ENCODE peak calls at places on chromosome 22, in nine cellular contexts. F is hepatocyte, P is stomach, V is breast epithelium, E is gastrocnemius medialis, Q is kidney, N is tibial nerve, Y is PC-9, A is lower lobe of right lung. B is an unnamed sample.

GRCh38 chr22:48665286-48666010 is 1162.2 kb downstream of the BRD1 start:
- DNase-seq in F (no peak), P (no peak), V (no peak), E (no peak), Q (no peak), N (no peak), Y (no peak), A (no peak), B (no peak)

GRCh38 chr22:18044548-18045271 is 20.3 kb upstream of the MICAL3 start:
- DNase-seq in F (no peak), P (peak; percentile 62), V (no peak), E (peak; percentile 39), Q (peak; percentile 93), N (peak; percentile 47), Y (no peak), A (no peak), B (no peak)

GRCh38 chr22:45476814-45477213 is 25.9 kb upstream of the FBLN1 start:
- DNase-seq in F (no peak), P (no peak), V (no peak), E (no peak), Q (no peak), N (no peak), Y (no peak), A (no peak), B (no peak)

GRCh38 chr22:31269892-31270574 is 22.3 kb downstream of the PIK3IP1 start:
- DNase-seq in F (no peak), P (no peak), V (no peak), E (no peak), Q (no peak), N (no peak), Y (peak; percentile 63), A (no peak), B (no peak)

GRCh38 chr22:40592352-40593113 is 44.0 kb downstream of the MRTFA start:
- DNase-seq in F (no peak), P (no peak), V (no peak), E (no peak), Q (no peak), N (no peak), Y (no peak), A (no peak), B (no peak)

GRCh38 chr22:49619301-49619700 is 208.4 kb downstream of the BRD1 start:
- DNase-seq in F (no peak), P (no peak), V (no peak), E (no peak), Q (no peak), N (no peak), Y (no peak), A (peak; percentile 28), B (no peak)

GRCh38 chr22:41417622-41418390 is 28.8 kb downstream of the TOB2 start:
- DNase-seq in F (no peak), P (peak; percentile 99), V (peak; percentile 96), E (peak; percentile 99), Q (peak; percentile 97), N (peak; percentile 77), Y (no peak), A (peak; percentile 95), B (peak; percentile 27)

GRCh38 chr22:40748388-40748970 is 69.2 kb downstream of the MCHR1 start:
- DNase-seq in F (no peak), P (no peak), V (no peak), E (no peak), Q (no peak), N (no peak), Y (no peak), A (no peak), B (no peak)

GRCh38 chr22:26592368-26593015 is 2.6 kb upstream of the TPST2 start:
- DNase-seq in F (no peak), P (peak; percentile 26), V (no peak), E (no peak), Q (no peak), N (no peak), Y (no peak), A (no peak), B (no peak)

GRCh38 chr22:28103596-28103995 is 184.5 kb upstream of the PITPNB start:
- DNase-seq in F (no peak), P (no peak), V (no peak), E (no peak), Q (no peak), N (no peak), Y (no peak), A (no peak), B (peak; percentile 60)

GRCh38 chr22:29665486-29665885 is 54.3 kb upstream of the CABP7 start:
- DNase-seq in F (no peak), P (no peak), V (no peak), E (no peak), Q (no peak), N (no peak), Y (no peak), A (no peak), B (no peak)

GRCh38 chr22:29661355-29661754 is 57.9 kb downstream of the NF2 start:
- DNase-seq in F (no peak), P (no peak), V (no peak), E (no peak), Q (no peak), N (no peak), Y (no peak), A (no peak), B (peak; percentile 8)

GRCh38 chr22:29668681-29669080 is 51.1 kb upstream of the CABP7 start:
- DNase-seq in F (no peak), P (no peak), V (no peak), E (no peak), Q (no peak), N (no peak), Y (no peak), A (no peak), B (no peak)

GRCh38 chr22:29663230-29663826 is 56.5 kb upstream of the CABP7 start:
- DNase-seq in F (no peak), P (no peak), V (no peak), E (no peak), Q (no peak), N (no peak), Y (no peak), A (no peak), B (no peak)

GRCh38 chr22:29664731-29665130 is 55.1 kb upstream of the CABP7 start:
- DNase-seq in F (no peak), P (no peak), V (peak; percentile 26), E (no peak), Q (no peak), N (no peak), Y (no peak), A (no peak), B (no peak)
- H3K36me3 ChIP-seq in F (no peaks in the 10 kb centered on the region), P (peaks cover 18% of the 10 kb centered on the region), V (no peaks in the 10 kb centered on the region), E (peaks cover 64% of the 10 kb centered on the region), Q (peaks cover 39% of the 10 kb centered on the region), N (peaks cover 12% of the 10 kb centered on the region), Y (peaks cover 7% of the 10 kb centered on the region), A (peaks cover 95% of the 10 kb centered on the region), B (peaks cover 65% of the 10 kb centered on the region)

GRCh38 chr22:43995057-43995685 is 28.9 kb upstream of the PARVB start:
- DNase-seq in F (no peak), P (no peak), V (no peak), E (no peak), Q (no peak), N (no peak), Y (no peak), A (peak; percentile 38), B (no peak)
- H3K36me3 ChIP-seq in F (no peaks in the 10 kb centered on the region), P (peaks cover 52% of the 10 kb centered on the region), V (no peaks in the 10 kb centered on the region), E (peaks cover 35% of the 10 kb centered on the region), Q (peaks cover 49% of the 10 kb centered on the region), N (peaks cover 9% of the 10 kb centered on the region), Y (peaks cover 5% of the 10 kb centered on the region), A (peaks cover 88% of the 10 kb centered on the region), B (peaks cover 85% of the 10 kb centered on the region)

GRCh38 chr22:38230916-38231315 is 29.1 kb downstream of the MAFF start:
- DNase-seq in F (no peak), P (no peak), V (no peak), E (no peak), Q (no peak), N (no peak), Y (no peak), A (no peak), B (no peak)
- H3K36me3 ChIP-seq in F (no peaks in the 10 kb centered on the region), P (peaks cover 51% of the 10 kb centered on the region), V (no peaks in the 10 kb centered on the region), E (peaks cover 44% of the 10 kb centered on the region), Q (peaks cover 18% of the 10 kb centered on the region), N (no peaks in the 10 kb centered on the region), Y (peaks cover 69% of the 10 kb centered on the region), A (peaks cover 72% of the 10 kb centered on the region), B (peaks cover 64% of the 10 kb centered on the region)

DNA sequence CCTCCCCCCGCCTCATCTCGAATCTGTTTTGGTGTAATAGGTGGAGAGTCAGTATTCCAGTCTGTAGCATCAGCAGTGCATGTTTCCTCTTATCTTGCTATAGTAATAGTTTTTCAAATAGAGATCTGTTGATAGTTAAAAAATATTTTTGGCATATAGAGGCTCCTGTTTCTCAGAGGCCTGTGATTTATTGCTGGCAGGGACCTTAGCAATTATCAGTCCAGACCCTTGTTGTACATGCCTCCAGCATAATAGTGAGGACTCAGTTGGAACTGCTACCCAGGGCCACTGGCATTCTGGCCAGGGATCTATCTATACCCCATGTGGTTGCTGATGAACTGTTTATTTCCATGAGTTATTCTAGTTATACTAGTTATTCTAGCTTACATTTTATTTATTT is 52.6 kb downstream of the SPECC1L start:
- DNase-seq in F (no peak), P (no peak), V (no peak), E (no peak), Q (no peak), N (no peak), Y (no peak), A (no peak), B (no peak)
- H3K36me3 ChIP-seq in F (no peaks in the 10 kb centered on the region), P (peaks cover 11% of the 10 kb centered on the region), V (no peaks in the 10 kb centered on the region), E (peaks cover 23% of the 10 kb centered on the region), Q (peaks cover 20% of the 10 kb centered on the region), N (no peaks in the 10 kb centered on the region), Y (peaks cover 21% of the 10 kb centered on the region), A (peaks cover 71% of the 10 kb centered on the region), B (peaks cover 47% of the 10 kb centered on the region)

GRCh38 chr22:46655861-46656608 is 35.8 kb downstream of the GRAMD4 start:
- DNase-seq in F (no peak), P (no peak), V (no peak), E (no peak), Q (no peak), N (no peak), Y (no peak), A (no peak), B (no peak)
- H3K36me3 ChIP-seq in F (no peaks in the 10 kb centered on the region), P (no peaks in the 10 kb centered on the region), V (no peaks in the 10 kb centered on the region), E (no peaks in the 10 kb centered on the region), Q (no peaks in the 10 kb centered on the region), N (no peaks in the 10 kb centered on the region), Y (no peaks in the 10 kb centered on the region), A (peaks cover 4% of the 10 kb centered on the region), B (no peaks in the 10 kb centered on the region)

GRCh38 chr22:23806837-23807236 is 20.1 kb downstream of the SMARCB1 start:
- DNase-seq in F (no peak), P (no peak), V (no peak), E (no peak), Q (no peak), N (no peak), Y (no peak), A (no peak), B (no peak)
- H3K36me3 ChIP-seq in F (no peaks in the 10 kb centered on the region), P (peaks cover 47% of the 10 kb centered on the region), V (peaks cover 4% of the 10 kb centered on the region), E (peaks cover 69% of the 10 kb centered on the region), Q (peaks cover 34% of the 10 kb centered on the region), N (peaks cover 18% of the 10 kb centered on the region), Y (peaks cover 11% of the 10 kb centered on the region), A (peaks cover 92% of the 10 kb centered on the region), B (peaks cover 64% of the 10 kb centered on the region)